ENCODE peak calls at places on chromosome 9, in eight cellular contexts. One of them, this sample, is unnamed.

GRCh38 chr9:134602547-134603362 is 38.8 kb upstream of the COL5A1 start:
- DNase-seq in activated T-cell treated with anti-CD3 and anti-CD28 coated beads, Interleukin-2, amount 50 U/mL, for 72 hours: no peak
- DNase-seq in NCI-H526 treated with DMSO at 0.1 percent for 48 hours: no peak
- DNase-seq in ecto neural progenitor cell: peak
- DNase-seq in KBM-7: no peak
- DNase-seq in HuH-7.5: no peak
- DNase-seq in HS-5: peak
- DNase-seq in omental fat pad: no peak
- DNase-seq in this sample: peak

GRCh38 chr9:2227468-2227867 is 212.3 kb downstream of the SMARCA2 start:
- DNase-seq in activated T-cell treated with anti-CD3 and anti-CD28 coated beads, Interleukin-2, amount 50 U/mL, for 72 hours: no peak
- DNase-seq in NCI-H526 treated with DMSO at 0.1 percent for 48 hours: no peak
- DNase-seq in ecto neural progenitor cell: no peak
- DNase-seq in KBM-7: no peak
- DNase-seq in HuH-7.5: no peak
- DNase-seq in HS-5: no peak
- DNase-seq in omental fat pad: no peak
- DNase-seq in this sample: no peak

GRCh38 chr9:84271004-84271886 is 69.3 kb downstream of the SLC28A3 start:
- DNase-seq in activated T-cell treated with anti-CD3 and anti-CD28 coated beads, Interleukin-2, amount 50 U/mL, for 72 hours: peak
- DNase-seq in NCI-H526 treated with DMSO at 0.1 percent for 48 hours: peak
- DNase-seq in ecto neural progenitor cell: peak
- DNase-seq in KBM-7: peak
- DNase-seq in HuH-7.5: no peak
- DNase-seq in HS-5: no peak
- DNase-seq in omental fat pad: no peak
- DNase-seq in this sample: no peak

GRCh38 chr9:2655411-2655901 is 33.9 kb downstream of the VLDLR start:
- DNase-seq in activated T-cell treated with anti-CD3 and anti-CD28 coated beads, Interleukin-2, amount 50 U/mL, for 72 hours: peak
- DNase-seq in NCI-H526 treated with DMSO at 0.1 percent for 48 hours: no peak
- DNase-seq in ecto neural progenitor cell: no peak
- DNase-seq in KBM-7: peak
- DNase-seq in HuH-7.5: no peak
- DNase-seq in HS-5: peak
- DNase-seq in omental fat pad: no peak
- DNase-seq in this sample: no peak

GRCh38 chr9:134128727-134129679 is 6.9 kb upstream of the WDR5 start:
- DNase-seq in activated T-cell treated with anti-CD3 and anti-CD28 coated beads, Interleukin-2, amount 50 U/mL, for 72 hours: no peak
- DNase-seq in NCI-H526 treated with DMSO at 0.1 percent for 48 hours: no peak
- DNase-seq in ecto neural progenitor cell: peak
- DNase-seq in KBM-7: no peak
- DNase-seq in HuH-7.5: no peak
- DNase-seq in HS-5: no peak
- DNase-seq in omental fat pad: no peak
- DNase-seq in this sample: no peak

GRCh38 chr9:4435197-4435596 is 55.1 kb upstream of the SLC1A1 start:
- DNase-seq in activated T-cell treated with anti-CD3 and anti-CD28 coated beads, Interleukin-2, amount 50 U/mL, for 72 hours: no peak
- DNase-seq in NCI-H526 treated with DMSO at 0.1 percent for 48 hours: no peak
- DNase-seq in ecto neural progenitor cell: no peak
- DNase-seq in KBM-7: no peak
- DNase-seq in HuH-7.5: no peak
- DNase-seq in HS-5: peak
- DNase-seq in omental fat pad: no peak
- DNase-seq in this sample: no peak

GRCh38 chr9:4510546-4511322 is 20.5 kb downstream of the SLC1A1 start:
- DNase-seq in activated T-cell treated with anti-CD3 and anti-CD28 coated beads, Interleukin-2, amount 50 U/mL, for 72 hours: no peak
- DNase-seq in NCI-H526 treated with DMSO at 0.1 percent for 48 hours: no peak
- DNase-seq in ecto neural progenitor cell: no peak
- DNase-seq in KBM-7: no peak
- DNase-seq in HuH-7.5: no peak
- DNase-seq in HS-5: no peak
- DNase-seq in omental fat pad: no peak
- DNase-seq in this sample: no peak

GRCh38 chr9:91949293-91949945 is 609 bp downstream of the ROR2 start:
- DNase-seq in activated T-cell treated with anti-CD3 and anti-CD28 coated beads, Interleukin-2, amount 50 U/mL, for 72 hours: no peak
- DNase-seq in NCI-H526 treated with DMSO at 0.1 percent for 48 hours: peak
- DNase-seq in ecto neural progenitor cell: no peak
- DNase-seq in KBM-7: no peak
- DNase-seq in HuH-7.5: no peak
- DNase-seq in HS-5: no peak
- DNase-seq in omental fat pad: no peak
- DNase-seq in this sample: no peak

GRCh38 chr9:77903666-77904248 is 127.9 kb downstream of the GNAQ start:
- DNase-seq in activated T-cell treated with anti-CD3 and anti-CD28 coated beads, Interleukin-2, amount 50 U/mL, for 72 hours: no peak
- DNase-seq in NCI-H526 treated with DMSO at 0.1 percent for 48 hours: no peak
- DNase-seq in ecto neural progenitor cell: no peak
- DNase-seq in KBM-7: no peak
- DNase-seq in HuH-7.5: no peak
- DNase-seq in HS-5: no peak
- DNase-seq in omental fat pad: no peak
- DNase-seq in this sample: no peak